ENCODE peak calls at places on chromosomes 4 and X, in four cellular contexts. B is cardiac muscle cell, Z is uterus, Q is iPS DF 6.9. G is an unnamed sample.
A peak's percentile ranks its signal among the peaks of the same experiment; 100 is the strongest.

GRCh38 chr4:31175242-31175910 is 455.2 kb downstream of the PCDH7 start:
- DNase-seq in Z (no peak), B (no peak), Q (no peak), G (no peak)

GRCh38 chrX:140346711-140347110 is 158.2 kb downstream of the SOX3 start:
- DNase-seq in Z (no peak), B (no peak), Q (no peak), G (no peak)

GRCh38 chr4:180993179-180993841 is 1249.9 kb upstream of the TENM3 start:
- DNase-seq in B (no peak), Q (no peak), Z (no peak), G (no peak)

GRCh38 chrX:132463411-132463810 is 25.4 kb downstream of the MBNL3 start:
- DNase-seq in Z (no peak), B (no peak), Q (no peak), G (no peak)

GRCh38 chr4:147968641-147969040 is 236.8 kb downstream of the ARHGAP10 start:
- DNase-seq in Q (no peak), Z (no peak), B (no peak), G (no peak)

GRCh38 chrX:120768681-120769080 is 107.0 kb downstream of the CT47B1 start:
- DNase-seq in Q (no peak), B (peak; percentile 52), Z (no peak), G (no peak)

GRCh38 chr4:88104902-88105610 is 53.4 kb downstream of the ABCG2 start:
- DNase-seq in B (peak; percentile 26), Z (no peak), Q (no peak), G (no peak)

GRCh38 chr4:6200011-6200921 is at the start of gene JAKMIP1:
- DNase-seq in Q (no peak), Z (peak; percentile 61), B (peak; percentile 71), G (no peak)

GRCh38 chr4:186144596-186145569 is 40.4 kb downstream of the FAM149A start:
- DNase-seq in Q (no peak), B (peak; percentile 75), Z (peak; percentile 69), G (no peak)

GRCh38 chr4:23967281-23967680 is 77.4 kb upstream of the PPARGC1A start:
- DNase-seq in Z (no peak), Q (no peak), B (no peak), G (no peak)

GRCh38 chr4:118180776-118181175 is 146.5 kb downstream of the NDST3 start:
- DNase-seq in B (no peak), Z (no peak), Q (no peak), G (no peak)

GRCh38 chrX:54818221-54818620 is 10.7 kb downstream of the MAGED2 start:
- DNase-seq in Q (no peak), B (no peak), Z (no peak), G (no peak)

GRCh38 chrX:8037593-8038348 is 110.6 kb upstream of the PNPLA4 start:
- DNase-seq in Q (no peak), Z (no peak), B (peak; percentile 25), G (no peak)

GRCh38 chrX:138925330-138925729 is 213.8 kb upstream of the FGF13 start:
- DNase-seq in B (peak; percentile 54), Z (no peak), Q (no peak), G (no peak)

GRCh38 chr4:109921384-109921808 is 8.7 kb downstream of the EGF start:
- DNase-seq in B (peak; percentile 57), Q (no peak), Z (no peak), G (no peak)

GRCh38 chr4:128862608-128863313 is 53.3 kb downstream of the JADE1 start:
- DNase-seq in Z (no peak), B (no peak), Q (no peak), G (no peak)

DNA sequence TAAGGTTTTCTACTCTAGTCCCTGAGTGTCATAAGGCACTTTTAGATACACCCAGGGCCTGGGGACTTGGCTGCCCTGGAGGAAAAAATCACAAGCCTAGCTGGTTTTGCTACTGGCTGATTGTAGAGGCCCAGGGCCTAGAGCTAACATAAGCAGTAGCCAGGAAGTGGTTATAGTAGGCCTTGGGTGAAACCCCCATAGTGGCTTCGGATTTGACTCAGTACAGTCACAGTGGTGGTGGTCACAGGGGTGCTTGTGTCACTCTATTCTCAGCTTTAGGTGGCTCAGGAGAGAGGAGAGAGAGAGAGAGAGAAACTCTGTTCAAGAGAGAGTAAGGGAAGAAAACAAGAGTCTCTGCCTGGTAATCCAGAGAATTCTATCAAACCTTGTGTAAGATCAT is 194.5 kb upstream of the EDA2R start:
- DNase-seq in B (no peak), Z (no peak), Q (no peak), G (no peak)
- H3K9me3 ChIP-seq in B (no peaks in the 10 kb centered on the region), Z (no peaks in the 10 kb centered on the region), Q (no peaks in the 10 kb centered on the region), G (no peaks in the 10 kb centered on the region)

DNA sequence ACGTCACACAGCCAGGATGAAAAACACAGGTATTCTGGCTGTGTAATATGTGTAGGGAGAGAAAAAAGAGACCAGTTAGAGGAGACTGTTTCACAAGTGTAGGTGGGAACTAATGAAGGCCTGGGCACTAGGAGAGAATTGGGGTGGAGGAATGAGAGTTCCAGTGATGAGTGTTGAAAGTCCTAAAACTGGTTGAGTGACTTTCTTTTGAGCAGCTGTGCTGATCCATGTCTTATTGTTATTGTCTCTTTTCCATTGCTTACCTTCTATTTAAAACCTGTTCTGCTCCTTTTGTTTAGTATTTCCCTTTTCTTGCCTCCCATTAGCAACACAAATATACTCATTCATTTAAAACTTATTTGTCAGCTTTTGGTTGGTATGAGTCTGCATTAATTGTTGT is 88.7 kb downstream of the PDLIM5 start:
- DNase-seq in Q (no peak), Z (no peak), B (no peak), G (no peak)
- H3K4me3 ChIP-seq in Q (no peak overlapping the region), Z (no peak overlapping the region), B (no peak overlapping the region), G (no peak overlapping the region)

DNA sequence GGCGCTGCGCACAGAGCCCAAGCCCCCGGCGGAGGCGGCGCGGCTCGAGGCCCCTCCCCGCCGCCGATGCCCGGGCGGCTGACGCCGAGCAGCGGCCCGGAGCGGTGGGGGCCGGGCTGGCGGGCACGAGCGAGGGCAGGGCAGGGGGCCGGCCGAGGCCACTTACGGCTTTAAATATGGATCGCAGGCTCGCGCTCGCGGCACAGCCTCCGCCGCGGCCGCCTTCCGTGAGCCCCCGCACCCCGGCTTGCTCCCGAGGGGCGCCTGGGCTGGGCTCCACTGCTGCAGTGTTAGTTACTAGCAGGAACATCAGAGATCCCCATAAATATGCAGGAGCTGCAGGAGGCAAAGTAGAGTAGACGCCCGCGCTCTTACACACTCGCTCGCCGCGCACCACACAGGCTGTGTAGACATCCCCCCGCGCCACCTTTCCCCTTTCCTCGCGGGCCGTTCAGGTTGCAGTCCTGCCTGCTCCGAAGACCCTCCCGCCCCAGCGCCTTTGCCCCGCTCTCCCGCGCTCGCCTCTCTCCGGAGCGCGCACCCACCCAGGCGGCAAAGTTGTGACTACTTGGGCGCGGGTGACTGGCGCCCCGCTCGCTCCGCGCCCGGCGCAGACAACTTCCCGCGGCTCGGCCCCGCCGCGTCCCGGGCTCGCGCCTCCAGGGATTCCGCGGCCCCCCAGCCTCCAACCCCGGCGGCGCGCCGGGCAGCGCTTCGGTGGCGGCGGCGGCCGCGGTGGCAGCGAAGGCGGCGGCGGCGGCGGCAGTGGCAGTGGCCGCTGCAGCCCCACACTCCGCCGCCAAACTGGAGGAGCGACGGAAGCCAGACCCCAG is 152.0 kb upstream of the SLC4A4 start:
- DNase-seq in Q (no peak), Z (peak; percentile 26), B (peak; percentile 68), G (no peak)
- H3K9me3 ChIP-seq in Q (no peaks in the 10 kb centered on the region), Z (no peaks in the 10 kb centered on the region), B (no peaks in the 10 kb centered on the region), G (no peaks in the 10 kb centered on the region)

GRCh38 chr4:184745747-184746531 is 12.0 kb upstream of the CENPU start:
- DNase-seq in Z (peak; percentile 76), B (peak; percentile 91), Q (no peak), G (no peak)

GRCh38 chr4:184747034-184747830 is 13.3 kb upstream of the CENPU start:
- DNase-seq in Z (peak; percentile 37), B (no peak), Q (no peak), G (no peak)

GRCh38 chr4:184746532-184746870 is 12.6 kb upstream of the CENPU start:
- DNase-seq in Z (peak; percentile 63), Q (no peak), B (peak; percentile 96), G (no peak)

GRCh38 chr4:184750926-184751584 is 17.2 kb upstream of the CENPU start:
- DNase-seq in Z (no peak), Q (no peak), B (peak; percentile 83), G (no peak)

DNA sequence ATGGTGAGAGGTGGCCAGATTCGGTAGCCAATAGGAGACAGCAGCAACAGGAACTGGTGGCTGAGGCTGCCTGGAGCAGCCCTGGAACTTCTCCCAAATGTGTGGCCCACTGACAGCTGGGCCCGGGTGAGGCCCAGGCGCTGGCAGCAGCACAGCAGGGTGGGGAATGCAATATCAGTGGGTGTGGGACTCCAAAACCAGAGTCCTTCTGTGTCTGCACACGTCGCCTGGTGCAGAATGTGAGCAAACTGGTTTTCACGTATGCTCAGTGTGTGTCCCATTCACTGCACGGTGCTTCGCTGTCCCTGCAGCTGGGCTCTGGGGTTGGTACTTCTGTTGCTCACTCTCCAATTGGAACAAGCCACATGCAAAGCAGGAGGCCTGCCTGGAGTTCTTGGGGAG is 14.4 kb upstream of the CENPU start:
- DNase-seq in B (no peak), Z (no peak), Q (no peak), G (no peak)
- H3K4me3 ChIP-seq in B (no peak overlapping the region), Z (no peak overlapping the region), Q (no peak overlapping the region), G (no peak overlapping the region)

GRCh38 chr4:212438-213174 is 88.3 kb downstream of the ZNF718 start:
- DNase-seq in Q (peak; percentile 82), B (peak; percentile 90), Z (peak; percentile 75), G (no peak)
- H3K9me3 ChIP-seq in Q (no peaks in the 10 kb centered on the region), B (no peaks in the 10 kb centered on the region), Z (no peaks in the 10 kb centered on the region), G (peaks cover 33% of the 10 kb centered on the region)

DNA sequence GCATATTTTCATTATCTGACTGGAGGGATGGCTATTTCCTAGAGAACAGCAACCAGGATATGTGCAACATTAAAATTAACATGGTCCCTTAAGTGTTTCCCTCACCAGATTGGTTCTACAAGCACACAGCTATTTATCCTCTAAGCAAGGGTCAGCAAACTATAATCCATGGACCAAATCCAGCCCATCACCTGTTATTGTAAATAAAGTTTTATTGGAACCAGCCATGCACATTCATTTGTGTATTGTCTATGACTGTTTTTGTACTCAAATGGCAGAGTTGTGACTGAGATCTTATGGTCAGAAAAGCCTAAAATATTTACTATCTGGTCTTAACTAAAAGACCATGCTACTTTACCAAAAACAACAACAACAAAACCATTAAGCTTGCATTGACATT is 77.9 kb downstream of the AMELX start:
- DNase-seq in B (no peak), Z (no peak), Q (no peak), G (no peak)
- H3K4me3 ChIP-seq in B (no peak overlapping the region), Z (no peak overlapping the region), Q (no peak overlapping the region), G (no peak overlapping the region)

GRCh38 chrX:78545233-78545632 is 113.9 kb downstream of the RTL3 start:
- DNase-seq in Q (no peak), Z (no peak), B (no peak), G (no peak)
- H3K9me3 ChIP-seq in Q (no peaks in the 10 kb centered on the region), Z (no peaks in the 10 kb centered on the region), B (no peaks in the 10 kb centered on the region), G (no peaks in the 10 kb centered on the region)

GRCh38 chr4:74206088-74206826 is 48.3 kb downstream of the MTHFD2L start:
- DNase-seq in Z (no peak), Q (no peak), B (peak; percentile 71), G (no peak)

GRCh38 chr4:74205046-74205445 is 47.1 kb downstream of the MTHFD2L start:
- DNase-seq in Z (no peak), B (no peak), Q (no peak), G (no peak)

GRCh38 chr4:74205559-74205958 is 47.6 kb downstream of the MTHFD2L start:
- DNase-seq in B (no peak), Z (no peak), Q (no peak), G (no peak)

GRCh38 chr4:74203467-74203866 is 45.5 kb downstream of the MTHFD2L start:
- DNase-seq in Z (no peak), B (no peak), Q (no peak), G (no peak)

GRCh38 chr4:74202062-74202586 is 44.2 kb downstream of the MTHFD2L start:
- DNase-seq in Z (no peak), Q (no peak), B (no peak), G (no peak)
- H3K4me3 ChIP-seq in Z (no peak overlapping the region), Q (no peak overlapping the region), B (no peak overlapping the region), G (no peak overlapping the region)

G was measured in esophagus squamous epithelium.